ENCODE peak calls at places on chromosomes 16 and 17, in six cellular contexts. One of them, this sample, is unnamed.

GRCh38 chr17:45019177-45019711 is 32.2 kb downstream of the DCAKD start:
- DNase-seq in mesothelial cell of epicardium: peak
- DNase-seq in A172: peak
- DNase-seq in germinal center: peak
- DNase-seq in left ventricle myocardium superior: peak
- DNase-seq in mucosa of gallbladder: peak
- DNase-seq in this sample: peak

GRCh38 chr16:424623-425081 is 797 bp upstream of the RAB11FIP3 start:
- DNase-seq in mucosa of gallbladder: no peak
- DNase-seq in left ventricle myocardium superior: peak
- DNase-seq in germinal center: no peak
- DNase-seq in A172: no peak
- DNase-seq in mesothelial cell of epicardium: peak
- DNase-seq in this sample: no peak

GRCh38 chr16:85350146-85350728 is 238.0 kb upstream of the CIBAR2 start:
- DNase-seq in A172: no peak
- DNase-seq in germinal center: no peak
- DNase-seq in left ventricle myocardium superior: no peak
- DNase-seq in mucosa of gallbladder: no peak
- DNase-seq in mesothelial cell of epicardium: no peak
- DNase-seq in this sample: no peak

GRCh38 chr17:5241861-5242671 is 7.4 kb upstream of the SCIMP start:
- DNase-seq in A172: no peak
- DNase-seq in germinal center: peak
- DNase-seq in left ventricle myocardium superior: no peak
- DNase-seq in mucosa of gallbladder: no peak
- DNase-seq in mesothelial cell of epicardium: no peak
- DNase-seq in this sample: peak

GRCh38 chr17:38725066-38725465 is 5.1 kb upstream of the CISD3 start:
- DNase-seq in left ventricle myocardium superior: no peak
- DNase-seq in germinal center: no peak
- DNase-seq in mucosa of gallbladder: no peak
- DNase-seq in A172: peak
- DNase-seq in mesothelial cell of epicardium: no peak
- DNase-seq in this sample: no peak

GRCh38 chr17:8072727-8073461 is 14.6 kb downstream of the ALOX12B start:
- DNase-seq in A172: no peak
- DNase-seq in germinal center: no peak
- DNase-seq in mesothelial cell of epicardium: no peak
- DNase-seq in left ventricle myocardium superior: no peak
- DNase-seq in mucosa of gallbladder: no peak
- DNase-seq in this sample: no peak

GRCh38 chr17:77606865-77607210 is 351.7 kb upstream of the TNRC6C start:
- DNase-seq in A172: no peak
- DNase-seq in mucosa of gallbladder: no peak
- DNase-seq in left ventricle myocardium superior: no peak
- DNase-seq in mesothelial cell of epicardium: no peak
- DNase-seq in germinal center: no peak
- DNase-seq in this sample: no peak

GRCh38 chr16:86484240-86484639 is 26.1 kb upstream of the FOXF1 start:
- DNase-seq in mucosa of gallbladder: no peak
- DNase-seq in mesothelial cell of epicardium: no peak
- DNase-seq in left ventricle myocardium superior: no peak
- DNase-seq in germinal center: no peak
- DNase-seq in A172: no peak
- DNase-seq in this sample: no peak

GRCh38 chr16:70453891-70454220 is 539 bp upstream of the FCSK start:
- DNase-seq in mucosa of gallbladder: no peak
- DNase-seq in mesothelial cell of epicardium: no peak
- DNase-seq in A172: no peak
- DNase-seq in left ventricle myocardium superior: no peak
- DNase-seq in germinal center: no peak
- DNase-seq in this sample: no peak

GRCh38 chr16:86918637-86919036 is 340.3 kb downstream of the FOXL1 start:
- DNase-seq in left ventricle myocardium superior: no peak
- DNase-seq in mucosa of gallbladder: no peak
- DNase-seq in mesothelial cell of epicardium: no peak
- DNase-seq in germinal center: no peak
- DNase-seq in A172: no peak
- DNase-seq in this sample: no peak

GRCh38 chr17:48297825-48298224 is 132.2 kb downstream of the SKAP1 start:
- DNase-seq in mucosa of gallbladder: no peak
- DNase-seq in A172: no peak
- DNase-seq in germinal center: no peak
- DNase-seq in mesothelial cell of epicardium: no peak
- DNase-seq in left ventricle myocardium superior: no peak
- DNase-seq in this sample: no peak

GRCh38 chr17:258045-258734 is 76.7 kb upstream of the DOC2B start:
- DNase-seq in A172: no peak
- DNase-seq in germinal center: no peak
- DNase-seq in mesothelial cell of epicardium: peak
- DNase-seq in mucosa of gallbladder: no peak
- DNase-seq in left ventricle myocardium superior: no peak
- DNase-seq in this sample: no peak

GRCh38 chr16:4053663-4054479 is 62.4 kb downstream of the ADCY9 start:
- DNase-seq in mucosa of gallbladder: peak
- DNase-seq in A172: peak
- DNase-seq in mesothelial cell of epicardium: no peak
- DNase-seq in left ventricle myocardium superior: peak
- DNase-seq in germinal center: no peak
- DNase-seq in this sample: no peak

GRCh38 chr16:57661936-57662906 is 5.9 kb upstream of the ADGRG3 start:
- DNase-seq in A172: no peak
- DNase-seq in mesothelial cell of epicardium: no peak
- DNase-seq in germinal center: no peak
- DNase-seq in left ventricle myocardium superior: no peak
- DNase-seq in mucosa of gallbladder: no peak
- DNase-seq in this sample: no peak

GRCh38 chr16:25523183-25523582 is 168.6 kb upstream of the HS3ST4 start:
- DNase-seq in mucosa of gallbladder: no peak
- DNase-seq in left ventricle myocardium superior: no peak
- DNase-seq in germinal center: no peak
- DNase-seq in A172: no peak
- DNase-seq in mesothelial cell of epicardium: no peak
- DNase-seq in this sample: no peak

GRCh38 chr16:11232852-11233726 is 22.9 kb downstream of the SOCS1 start:
- DNase-seq in germinal center: peak
- DNase-seq in A172: no peak
- DNase-seq in mucosa of gallbladder: peak
- DNase-seq in mesothelial cell of epicardium: no peak
- DNase-seq in left ventricle myocardium superior: peak
- DNase-seq in this sample: peak

GRCh38 chr17:55660171-55660886 is 62.3 kb downstream of the TMEM100 start:
- DNase-seq in left ventricle myocardium superior: no peak
- DNase-seq in mesothelial cell of epicardium: no peak
- DNase-seq in A172: no peak
- DNase-seq in mucosa of gallbladder: no peak
- DNase-seq in germinal center: no peak
- DNase-seq in this sample: no peak

GRCh38 chr17:65130829-65131228 is 6.3 kb upstream of the RGS9 start:
- DNase-seq in mesothelial cell of epicardium: no peak
- DNase-seq in mucosa of gallbladder: no peak
- DNase-seq in A172: no peak
- DNase-seq in left ventricle myocardium superior: no peak
- DNase-seq in germinal center: no peak
- DNase-seq in this sample: no peak

GRCh38 chr17:75517277-75517865 is 1.0 kb downstream of the TSEN54 start:
- DNase-seq in mesothelial cell of epicardium: no peak
- DNase-seq in left ventricle myocardium superior: peak
- DNase-seq in A172: no peak
- DNase-seq in mucosa of gallbladder: peak
- DNase-seq in germinal center: peak
- DNase-seq in this sample: peak

GRCh38 chr16:85757341-85757822 is 6.5 kb upstream of the C16orf74 start:
- DNase-seq in mesothelial cell of epicardium: no peak
- DNase-seq in germinal center: no peak
- DNase-seq in mucosa of gallbladder: no peak
- DNase-seq in A172: peak
- DNase-seq in left ventricle myocardium superior: no peak
- DNase-seq in this sample: peak

GRCh38 chr17:32777436-32777835 is 99.5 kb downstream of the MYO1D start:
- DNase-seq in A172: no peak
- DNase-seq in germinal center: no peak
- DNase-seq in mesothelial cell of epicardium: no peak
- DNase-seq in left ventricle myocardium superior: no peak
- DNase-seq in mucosa of gallbladder: no peak
- DNase-seq in this sample: no peak

GRCh38 chr16:27475561-27475960 is 73.6 kb downstream of the IL21R start:
- DNase-seq in left ventricle myocardium superior: no peak
- DNase-seq in A172: peak
- DNase-seq in germinal center: no peak
- DNase-seq in mucosa of gallbladder: no peak
- DNase-seq in mesothelial cell of epicardium: no peak
- DNase-seq in this sample: no peak

GRCh38 chr16:50519001-50519400 is 29.2 kb upstream of the NKD1 start:
- DNase-seq in mucosa of gallbladder: no peak
- DNase-seq in mesothelial cell of epicardium: no peak
- DNase-seq in germinal center: no peak
- DNase-seq in left ventricle myocardium superior: no peak
- DNase-seq in A172: no peak
- DNase-seq in this sample: no peak

GRCh38 chr16:88672776-88673175 is 9.9 kb upstream of the MVD start:
- DNase-seq in germinal center: no peak
- DNase-seq in mesothelial cell of epicardium: no peak
- DNase-seq in mucosa of gallbladder: no peak
- DNase-seq in A172: no peak
- DNase-seq in left ventricle myocardium superior: no peak
- DNase-seq in this sample: no peak

GRCh38 chr16:53509906-53510703 is 7.1 kb upstream of the AKTIP start:
- DNase-seq in mesothelial cell of epicardium: peak
- DNase-seq in germinal center: peak
- DNase-seq in left ventricle myocardium superior: peak
- DNase-seq in mucosa of gallbladder: peak
- DNase-seq in A172: peak
- DNase-seq in this sample: no peak

GRCh38 chr17:31859487-31860008 is 504 bp upstream of the COPRS start:
- DNase-seq in mucosa of gallbladder: no peak
- DNase-seq in mesothelial cell of epicardium: no peak
- DNase-seq in left ventricle myocardium superior: no peak
- DNase-seq in A172: no peak
- DNase-seq in germinal center: no peak
- DNase-seq in this sample: no peak

GRCh38 chr17:46771601-46772012 is 46.9 kb downstream of the WNT3 start:
- DNase-seq in mucosa of gallbladder: no peak
- DNase-seq in left ventricle myocardium superior: peak
- DNase-seq in germinal center: peak
- DNase-seq in A172: no peak
- DNase-seq in mesothelial cell of epicardium: no peak
- DNase-seq in this sample: no peak

GRCh38 chr17:19347323-19348080 is 15.0 kb downstream of the B9D1 start:
- DNase-seq in germinal center: no peak
- DNase-seq in mucosa of gallbladder: no peak
- DNase-seq in left ventricle myocardium superior: no peak
- DNase-seq in mesothelial cell of epicardium: no peak
- DNase-seq in A172: no peak
- DNase-seq in this sample: no peak